ENCODE peak calls at places on chromosomes 13 and 19, in five cellular contexts. A, M, K, N and R are unnamed samples.

GRCh38 chr13:23570931-23571330 is 719 bp downstream of the TNFRSF19 start:
- DNase-seq in N (peak), K (no peak), A (no peak), M (no peak), R (no peak)

GRCh38 chr13:39347926-39348901 is 254.8 kb downstream of the LHFPL6 start:
- DNase-seq in N (no peak), M (no peak), K (peak), A (no peak), R (no peak)

GRCh38 chr13:99617474-99618255 is 116.4 kb downstream of the TM9SF2 start:
- DNase-seq in K (peak), M (no peak), A (no peak), N (peak), R (peak)

GRCh38 chr19:46383846-46384245 is 29.5 kb downstream of the CCDC8 start:
- DNase-seq in M (no peak), K (no peak), N (no peak), A (no peak), R (no peak)

GRCh38 chr19:5934779-5935472 is 20.9 kb downstream of the CAPS start:
- DNase-seq in M (no peak), N (no peak), K (no peak), A (no peak), R (peak)

GRCh38 chr19:12769689-12770088 is 5.7 kb downstream of the HOOK2 start:
- DNase-seq in A (peak), K (no peak), M (peak), N (peak), R (no peak)

GRCh38 chr19:53659292-53659691 is 27.5 kb downstream of the DPRX start:
- DNase-seq in K (peak), M (no peak), A (no peak), N (peak), R (peak)

GRCh38 chr19:1663854-1664253 is 11.4 kb upstream of the TCF3 start:
- DNase-seq in K (no peak), N (no peak), A (peak), M (no peak), R (no peak)

GRCh38 chr19:23917856-23918255 is 3.2 kb downstream of the ZNF726 start:
- DNase-seq in N (peak), A (no peak), M (no peak), K (no peak), R (no peak)

GRCh38 chr19:17902701-17903100 is 30.1 kb upstream of the CCDC124 start:
- DNase-seq in A (no peak), K (no peak), M (no peak), N (no peak), R (no peak)

GRCh38 chr13:79870766-79871165 is 389.8 kb downstream of the NDFIP2 start:
- DNase-seq in K (no peak), M (no peak), A (no peak), N (no peak), R (no peak)

GRCh38 chr19:58364127-58364526 is 1.6 kb upstream of the ZNF497 start:
- DNase-seq in N (no peak), A (no peak), M (no peak), K (no peak), R (no peak)

GRCh38 chr13:109871018-109871370 is 84.6 kb upstream of the IRS2 start:
- DNase-seq in N (no peak), A (no peak), M (no peak), K (no peak), R (no peak)

GRCh38 chr19:40314646-40315045 is 29.5 kb upstream of the AKT2 start:
- DNase-seq in N (no peak), A (no peak), K (no peak), M (no peak), R (no peak)

GRCh38 chr13:79589605-79590511 is 108.9 kb downstream of the NDFIP2 start:
- DNase-seq in A (no peak), M (no peak), K (no peak), N (no peak), R (no peak)

GRCh38 chr19:35232912-35233311 is 4.4 kb upstream of the FAM187B start:
- DNase-seq in A (no peak), N (peak), K (no peak), M (no peak), R (no peak)

GRCh38 chr19:16899566-16900075 is 10.8 kb downstream of the F2RL3 start:
- DNase-seq in N (peak), M (no peak), A (peak), K (no peak), R (no peak)

GRCh38 chr13:113561417-113562084 is 23.0 kb upstream of the TFDP1 start:
- DNase-seq in K (no peak), N (no peak), M (no peak), A (no peak), R (no peak)